ENCODE peak calls at places on chromosomes 12 and 14, in four cellular contexts. Q is endodermal cell; N is naive thymus-derived CD8-positive, alpha-beta T cell; S is naive thymus-derived CD4-positive, alpha-beta T cell. L is an unnamed sample.

GRCh38 chr14:61374284-61374683 is 52.9 kb downstream of the PRKCH start:
- DNase-seq in Q (no peak), N (no peak), S (no peak), L (no peak)

GRCh38 chr12:65330341-65330740 is 51.9 kb downstream of the MSRB3 start:
- DNase-seq in S (no peak), N (no peak), Q (no peak), L (no peak)

GRCh38 chr14:55819610-55820304 is 239.8 kb downstream of the KTN1 start:
- DNase-seq in Q (no peak), N (no peak), S (no peak), L (no peak)

GRCh38 chr12:5309654-5310053 is 122.3 kb upstream of the NTF3 start:
- DNase-seq in Q (no peak), N (no peak), S (no peak), L (no peak)

GRCh38 chr14:39114073-39114838 is at the start of gene GEMIN2:
- DNase-seq in S (peak), N (peak), Q (peak), L (peak)

GRCh38 chr12:49777800-49778748 is 36.7 kb downstream of the TMBIM6 start:
- DNase-seq in S (peak), N (peak), Q (peak), L (no peak)

GRCh38 chr12:123973552-123974341 is 732 bp downstream of the ZNF664 start:
- DNase-seq in S (peak), N (peak), Q (peak), L (no peak)

GRCh38 chr14:76550534-76550933 is 174.6 kb downstream of the ESRRB start:
- DNase-seq in Q (peak), S (no peak), N (no peak), L (no peak)

GRCh38 chr12:27193106-27193505 is 51.0 kb upstream of the STK38L start:
- DNase-seq in N (no peak), Q (no peak), S (no peak), L (no peak)

GRCh38 chr14:104998801-104999200 is 13.2 kb downstream of the CLBA1 start:
- DNase-seq in Q (no peak), N (no peak), S (no peak), L (no peak)

GRCh38 chr12:63885401-63885800 is 40.9 kb downstream of the SRGAP1 start:
- DNase-seq in Q (no peak), N (no peak), S (no peak), L (no peak)

GRCh38 chr12:84136862-84137367 is 775.7 kb downstream of the SLC6A15 start:
- DNase-seq in Q (no peak), N (no peak), S (no peak), L (no peak)

GRCh38 chr14:53389207-53389606 is 236.1 kb upstream of the DDHD1 start:
- DNase-seq in S (no peak), Q (no peak), N (no peak), L (no peak)

GRCh38 chr12:85007836-85008235 is 28.2 kb downstream of the TSPAN19 start:
- DNase-seq in N (no peak), S (no peak), Q (no peak), L (no peak)

GRCh38 chr12:96192926-96193573 is 1.1 kb upstream of the ELK3 start:
- DNase-seq in S (no peak), N (no peak), Q (no peak), L (no peak)

GRCh38 chr14:96264850-96265249 is 8.8 kb downstream of the BDKRB1 start:
- DNase-seq in N (no peak), S (no peak), Q (peak), L (no peak)

GRCh38 chr12:54364413-54364812 is at the start of gene GPR84:
- DNase-seq in N (no peak), S (no peak), Q (no peak), L (no peak)

GRCh38 chr12:122867701-122868461 is 28.0 kb downstream of the VPS37B start:
- DNase-seq in Q (peak), S (no peak), N (no peak), L (no peak)

GRCh38 chr12:63816031-63816430 is 28.5 kb upstream of the SRGAP1 start:
- DNase-seq in N (no peak), S (no peak), Q (no peak), L (no peak)

GRCh38 chr14:74582910-74583581 is 29.0 kb downstream of the LTBP2 start:
- DNase-seq in S (no peak), N (no peak), Q (no peak), L (no peak)

GRCh38 chr12:95881331-95881955 is 22.7 kb downstream of the SNRPF start:
- DNase-seq in N (no peak), S (no peak), Q (no peak), L (no peak)

GRCh38 chr14:96626916-96627315 is 124.7 kb downstream of the PAPOLA start:
- DNase-seq in S (no peak), Q (peak), N (no peak), L (no peak)

GRCh38 chr12:52389313-52390207 is 4.1 kb upstream of the KRT84 start:
- DNase-seq in N (no peak), Q (peak), S (no peak), L (no peak)

GRCh38 chr12:24044973-24045703 is 95.7 kb upstream of the SOX5 start:
- DNase-seq in Q (no peak), N (no peak), S (no peak), L (no peak)

GRCh38 chr12:103530352-103530751 is 34.6 kb upstream of the C12orf42 start:
- DNase-seq in Q (no peak), S (no peak), N (no peak), L (no peak)